ENCODE peak calls at places on chromosomes 1 and 21, in ten cellular contexts. One of them, this sample, is unnamed.
A peak's percentile ranks its signal among the peaks of the same experiment; 100 is the strongest.

GRCh38 chr1:94382163-94382562 is 36.0 kb upstream of the ABCD3 start:
- DNase-seq in choroid plexus epithelial cell: no peak
- DNase-seq in endothelial cell: no peak
- DNase-seq in tibial nerve: no peak
- DNase-seq in cardiac muscle cell: no peak
- DNase-seq in AG09319: no peak
- DNase-seq in bronchial epithelial cell: peak; percentile 45
- DNase-seq in upper lobe of left lung: no peak
- DNase-seq in neural crest cell: no peak
- DNase-seq in sigmoid colon: no peak
- DNase-seq in this sample: no peak

GRCh38 chr21:43354016-43354420 is 72.9 kb downstream of the SIK1 start:
- DNase-seq in sigmoid colon: no peak
- DNase-seq in AG09319: no peak
- DNase-seq in neural crest cell: no peak
- DNase-seq in tibial nerve: no peak
- DNase-seq in bronchial epithelial cell: no peak
- DNase-seq in endothelial cell: no peak
- DNase-seq in cardiac muscle cell: no peak
- DNase-seq in choroid plexus epithelial cell: no peak
- DNase-seq in upper lobe of left lung: peak; percentile 75
- DNase-seq in this sample: no peak

GRCh38 chr21:36539434-36540150 is 59.7 kb upstream of the CLDN14 start:
- DNase-seq in upper lobe of left lung: no peak
- DNase-seq in bronchial epithelial cell: no peak
- DNase-seq in neural crest cell: no peak
- DNase-seq in choroid plexus epithelial cell: no peak
- DNase-seq in sigmoid colon: no peak
- DNase-seq in tibial nerve: no peak
- DNase-seq in endothelial cell: no peak
- DNase-seq in cardiac muscle cell: no peak
- DNase-seq in AG09319: no peak
- DNase-seq in this sample: no peak

GRCh38 chr1:91883470-91883869 is 2.5 kb downstream of the TGFBR3 start:
- DNase-seq in tibial nerve: no peak
- DNase-seq in endothelial cell: no peak
- DNase-seq in neural crest cell: no peak
- DNase-seq in upper lobe of left lung: no peak
- DNase-seq in bronchial epithelial cell: peak; percentile 47
- DNase-seq in cardiac muscle cell: peak; percentile 23
- DNase-seq in sigmoid colon: no peak
- DNase-seq in AG09319: no peak
- DNase-seq in choroid plexus epithelial cell: peak; percentile 71
- DNase-seq in this sample: no peak

GRCh38 chr1:36083635-36084501 is at the start of gene TEKT2:
- DNase-seq in AG09319: no peak
- DNase-seq in choroid plexus epithelial cell: peak; percentile 29
- DNase-seq in cardiac muscle cell: peak; percentile 82
- DNase-seq in sigmoid colon: peak; percentile 69
- DNase-seq in tibial nerve: no peak
- DNase-seq in neural crest cell: peak; percentile 68
- DNase-seq in upper lobe of left lung: peak; percentile 90
- DNase-seq in bronchial epithelial cell: no peak
- DNase-seq in endothelial cell: peak; percentile 78
- DNase-seq in this sample: peak; percentile 86

GRCh38 chr21:32403201-32403701 is 9.3 kb upstream of the EVA1C start:
- DNase-seq in choroid plexus epithelial cell: peak; percentile 88
- DNase-seq in upper lobe of left lung: no peak
- DNase-seq in sigmoid colon: peak; percentile 81
- DNase-seq in tibial nerve: peak; percentile 92
- DNase-seq in bronchial epithelial cell: peak; percentile 39
- DNase-seq in cardiac muscle cell: peak; percentile 77
- DNase-seq in AG09319: no peak
- DNase-seq in neural crest cell: peak; percentile 67
- DNase-seq in endothelial cell: peak; percentile 70
- DNase-seq in this sample: peak; percentile 57

GRCh38 chr1:1069061-1069710 is 4.9 kb downstream of the RNF223 start:
- DNase-seq in tibial nerve: no peak
- DNase-seq in cardiac muscle cell: peak; percentile 85
- DNase-seq in bronchial epithelial cell: peak; percentile 60
- DNase-seq in choroid plexus epithelial cell: peak; percentile 57
- DNase-seq in AG09319: no peak
- DNase-seq in upper lobe of left lung: peak; percentile 98
- DNase-seq in endothelial cell: peak; percentile 85
- DNase-seq in sigmoid colon: no peak
- DNase-seq in neural crest cell: peak; percentile 82
- DNase-seq in this sample: peak; percentile 92

GRCh38 chr1:70979879-70980278 is 67.7 kb downstream of the PTGER3 start:
- DNase-seq in AG09319: no peak
- DNase-seq in choroid plexus epithelial cell: no peak
- DNase-seq in sigmoid colon: no peak
- DNase-seq in bronchial epithelial cell: no peak
- DNase-seq in upper lobe of left lung: no peak
- DNase-seq in cardiac muscle cell: no peak
- DNase-seq in tibial nerve: no peak
- DNase-seq in neural crest cell: no peak
- DNase-seq in endothelial cell: no peak
- DNase-seq in this sample: no peak

GRCh38 chr1:205348559-205349477 is 7.9 kb downstream of the KLHDC8A start:
- DNase-seq in endothelial cell: no peak
- DNase-seq in upper lobe of left lung: no peak
- DNase-seq in neural crest cell: no peak
- DNase-seq in cardiac muscle cell: no peak
- DNase-seq in AG09319: no peak
- DNase-seq in bronchial epithelial cell: no peak
- DNase-seq in choroid plexus epithelial cell: no peak
- DNase-seq in sigmoid colon: no peak
- DNase-seq in tibial nerve: no peak
- DNase-seq in this sample: no peak

GRCh38 chr1:15684468-15685283 is 556 bp downstream of the PLEKHM2 start:
- DNase-seq in AG09319: no peak
- DNase-seq in upper lobe of left lung: peak; percentile 90
- DNase-seq in tibial nerve: no peak
- DNase-seq in cardiac muscle cell: peak; percentile 72
- DNase-seq in bronchial epithelial cell: no peak
- DNase-seq in endothelial cell: peak; percentile 56
- DNase-seq in sigmoid colon: peak; percentile 77
- DNase-seq in neural crest cell: peak; percentile 37
- DNase-seq in choroid plexus epithelial cell: no peak
- DNase-seq in this sample: peak; percentile 59

GRCh38 chr1:231558711-231559205 is 30.3 kb downstream of the TSNAX start:
- DNase-seq in tibial nerve: no peak
- DNase-seq in endothelial cell: no peak
- DNase-seq in upper lobe of left lung: no peak
- DNase-seq in bronchial epithelial cell: no peak
- DNase-seq in sigmoid colon: no peak
- DNase-seq in neural crest cell: no peak
- DNase-seq in AG09319: no peak
- DNase-seq in choroid plexus epithelial cell: no peak
- DNase-seq in cardiac muscle cell: no peak
- DNase-seq in this sample: no peak

GRCh38 chr1:226475112-226475511 is 67.2 kb upstream of the PARP1 start:
- DNase-seq in sigmoid colon: no peak
- DNase-seq in tibial nerve: no peak
- DNase-seq in choroid plexus epithelial cell: no peak
- DNase-seq in endothelial cell: no peak
- DNase-seq in neural crest cell: no peak
- DNase-seq in bronchial epithelial cell: no peak
- DNase-seq in AG09319: no peak
- DNase-seq in upper lobe of left lung: no peak
- DNase-seq in cardiac muscle cell: no peak
- DNase-seq in this sample: no peak

GRCh38 chr1:97778718-97779117 is 142.1 kb downstream of the DPYD start:
- DNase-seq in neural crest cell: no peak
- DNase-seq in choroid plexus epithelial cell: peak; percentile 40
- DNase-seq in AG09319: no peak
- DNase-seq in tibial nerve: no peak
- DNase-seq in cardiac muscle cell: no peak
- DNase-seq in bronchial epithelial cell: peak; percentile 2
- DNase-seq in endothelial cell: no peak
- DNase-seq in upper lobe of left lung: no peak
- DNase-seq in sigmoid colon: no peak
- DNase-seq in this sample: no peak

GRCh38 chr1:36408479-36408878 is 10.8 kb upstream of the LSM10 start:
- DNase-seq in AG09319: no peak
- DNase-seq in upper lobe of left lung: no peak
- DNase-seq in cardiac muscle cell: no peak
- DNase-seq in bronchial epithelial cell: peak; percentile 3
- DNase-seq in sigmoid colon: no peak
- DNase-seq in choroid plexus epithelial cell: no peak
- DNase-seq in neural crest cell: no peak
- DNase-seq in tibial nerve: no peak
- DNase-seq in endothelial cell: no peak
- DNase-seq in this sample: no peak

GRCh38 chr1:156945881-156946661 is 25.6 kb downstream of the LRRC71 start:
- DNase-seq in tibial nerve: no peak
- DNase-seq in AG09319: no peak
- DNase-seq in endothelial cell: no peak
- DNase-seq in choroid plexus epithelial cell: no peak
- DNase-seq in upper lobe of left lung: no peak
- DNase-seq in neural crest cell: no peak
- DNase-seq in sigmoid colon: no peak
- DNase-seq in cardiac muscle cell: no peak
- DNase-seq in bronchial epithelial cell: peak; percentile 47
- DNase-seq in this sample: no peak

GRCh38 chr1:244460195-244460594 is 878 bp upstream of the CATSPERE start:
- DNase-seq in choroid plexus epithelial cell: no peak
- DNase-seq in neural crest cell: no peak
- DNase-seq in AG09319: no peak
- DNase-seq in sigmoid colon: no peak
- DNase-seq in tibial nerve: no peak
- DNase-seq in upper lobe of left lung: no peak
- DNase-seq in bronchial epithelial cell: peak; percentile 29
- DNase-seq in cardiac muscle cell: no peak
- DNase-seq in endothelial cell: no peak
- DNase-seq in this sample: no peak

GRCh38 chr1:219372916-219373615 is 199.4 kb downstream of the LYPLAL1 start:
- DNase-seq in AG09319: no peak
- DNase-seq in cardiac muscle cell: no peak
- DNase-seq in sigmoid colon: no peak
- DNase-seq in bronchial epithelial cell: no peak
- DNase-seq in upper lobe of left lung: no peak
- DNase-seq in choroid plexus epithelial cell: no peak
- DNase-seq in tibial nerve: no peak
- DNase-seq in endothelial cell: no peak
- DNase-seq in neural crest cell: no peak
- DNase-seq in this sample: no peak

GRCh38 chr1:13760921-13761320 is 60.9 kb downstream of the PRDM2 start:
- DNase-seq in bronchial epithelial cell: peak; percentile 38
- DNase-seq in sigmoid colon: no peak
- DNase-seq in choroid plexus epithelial cell: no peak
- DNase-seq in endothelial cell: no peak
- DNase-seq in upper lobe of left lung: no peak
- DNase-seq in neural crest cell: no peak
- DNase-seq in tibial nerve: no peak
- DNase-seq in AG09319: no peak
- DNase-seq in cardiac muscle cell: no peak
- DNase-seq in this sample: no peak
- TF ChIP-seq CTCF in bronchial epithelial cell: no peak
- TF ChIP-seq CTCF in sigmoid colon: no peak
- TF ChIP-seq CTCF in choroid plexus epithelial cell: no peak
- TF ChIP-seq CTCF in endothelial cell: no peak
- TF ChIP-seq CTCF in upper lobe of left lung: no peak
- TF ChIP-seq CTCF in neural crest cell: no peak
- TF ChIP-seq CTCF in tibial nerve: no peak
- TF ChIP-seq CTCF in AG09319: no peak
- TF ChIP-seq CTCF in cardiac muscle cell: no peak
- TF ChIP-seq CTCF in this sample: no peak

GRCh38 chr1:39258146-39258924 is 53.8 kb downstream of the MACF1 start:
- DNase-seq in AG09319: no peak
- DNase-seq in endothelial cell: peak; percentile 72
- DNase-seq in upper lobe of left lung: no peak
- DNase-seq in cardiac muscle cell: peak; percentile 76
- DNase-seq in tibial nerve: peak; percentile 86
- DNase-seq in sigmoid colon: peak; percentile 93
- DNase-seq in neural crest cell: peak; percentile 67
- DNase-seq in choroid plexus epithelial cell: peak; percentile 78
- DNase-seq in bronchial epithelial cell: peak; percentile 63
- DNase-seq in this sample: peak; percentile 76

GRCh38 chr1:39255212-39255611 is 50.7 kb downstream of the MACF1 start:
- DNase-seq in upper lobe of left lung: no peak
- DNase-seq in cardiac muscle cell: no peak
- DNase-seq in choroid plexus epithelial cell: peak; percentile 32
- DNase-seq in neural crest cell: no peak
- DNase-seq in AG09319: no peak
- DNase-seq in bronchial epithelial cell: no peak
- DNase-seq in tibial nerve: no peak
- DNase-seq in endothelial cell: no peak
- DNase-seq in sigmoid colon: no peak
- DNase-seq in this sample: no peak

GRCh38 chr1:39261712-39262221 is 57.3 kb downstream of the MACF1 start:
- DNase-seq in choroid plexus epithelial cell: peak; percentile 60
- DNase-seq in upper lobe of left lung: no peak
- DNase-seq in sigmoid colon: no peak
- DNase-seq in bronchial epithelial cell: peak; percentile 67
- DNase-seq in endothelial cell: no peak
- DNase-seq in AG09319: peak; percentile 34
- DNase-seq in tibial nerve: no peak
- DNase-seq in cardiac muscle cell: no peak
- DNase-seq in neural crest cell: no peak
- DNase-seq in this sample: no peak

GRCh38 chr1:39262802-39263201 is 58.3 kb downstream of the MACF1 start:
- DNase-seq in cardiac muscle cell: no peak
- DNase-seq in AG09319: no peak
- DNase-seq in upper lobe of left lung: no peak
- DNase-seq in tibial nerve: no peak
- DNase-seq in sigmoid colon: no peak
- DNase-seq in neural crest cell: no peak
- DNase-seq in bronchial epithelial cell: no peak
- DNase-seq in choroid plexus epithelial cell: peak; percentile 58
- DNase-seq in endothelial cell: no peak
- DNase-seq in this sample: no peak

GRCh38 chr1:39258925-39259244 is 54.4 kb downstream of the MACF1 start:
- DNase-seq in sigmoid colon: no peak
- DNase-seq in endothelial cell: no peak
- DNase-seq in tibial nerve: no peak
- DNase-seq in AG09319: no peak
- DNase-seq in upper lobe of left lung: no peak
- DNase-seq in bronchial epithelial cell: no peak
- DNase-seq in cardiac muscle cell: no peak
- DNase-seq in neural crest cell: no peak
- DNase-seq in choroid plexus epithelial cell: no peak
- DNase-seq in this sample: no peak
- TF ChIP-seq CTCF in sigmoid colon: no peak
- TF ChIP-seq CTCF in endothelial cell: no peak
- TF ChIP-seq CTCF in tibial nerve: no peak
- TF ChIP-seq CTCF in AG09319: no peak
- TF ChIP-seq CTCF in upper lobe of left lung: no peak
- TF ChIP-seq CTCF in bronchial epithelial cell: no peak
- TF ChIP-seq CTCF in cardiac muscle cell: no peak
- TF ChIP-seq CTCF in neural crest cell: no peak
- TF ChIP-seq CTCF in choroid plexus epithelial cell: no peak
- TF ChIP-seq CTCF in this sample: peak; percentile 14

GRCh38 chr1:153730468-153730988 is 2.7 kb downstream of the INTS3 start:
- DNase-seq in sigmoid colon: no peak
- DNase-seq in choroid plexus epithelial cell: no peak
- DNase-seq in AG09319: no peak
- DNase-seq in upper lobe of left lung: no peak
- DNase-seq in endothelial cell: no peak
- DNase-seq in tibial nerve: no peak
- DNase-seq in cardiac muscle cell: no peak
- DNase-seq in bronchial epithelial cell: no peak
- DNase-seq in neural crest cell: no peak
- DNase-seq in this sample: no peak
- TF ChIP-seq CTCF in sigmoid colon: no peak
- TF ChIP-seq CTCF in choroid plexus epithelial cell: no peak
- TF ChIP-seq CTCF in AG09319: no peak
- TF ChIP-seq CTCF in upper lobe of left lung: no peak
- TF ChIP-seq CTCF in endothelial cell: no peak
- TF ChIP-seq CTCF in tibial nerve: no peak
- TF ChIP-seq CTCF in cardiac muscle cell: no peak
- TF ChIP-seq CTCF in bronchial epithelial cell: no peak
- TF ChIP-seq CTCF in neural crest cell: no peak
- TF ChIP-seq CTCF in this sample: no peak

GRCh38 chr1:52145137-52145536 is 3.2 kb downstream of the ZFYVE9 start:
- DNase-seq in upper lobe of left lung: no peak
- DNase-seq in bronchial epithelial cell: no peak
- DNase-seq in tibial nerve: no peak
- DNase-seq in cardiac muscle cell: no peak
- DNase-seq in choroid plexus epithelial cell: no peak
- DNase-seq in AG09319: no peak
- DNase-seq in sigmoid colon: no peak
- DNase-seq in endothelial cell: no peak
- DNase-seq in neural crest cell: no peak
- DNase-seq in this sample: no peak
- TF ChIP-seq CTCF in upper lobe of left lung: no peak
- TF ChIP-seq CTCF in bronchial epithelial cell: no peak
- TF ChIP-seq CTCF in tibial nerve: no peak
- TF ChIP-seq CTCF in cardiac muscle cell: no peak
- TF ChIP-seq CTCF in choroid plexus epithelial cell: no peak
- TF ChIP-seq CTCF in AG09319: no peak
- TF ChIP-seq CTCF in sigmoid colon: no peak
- TF ChIP-seq CTCF in endothelial cell: no peak
- TF ChIP-seq CTCF in neural crest cell: no peak
- TF ChIP-seq CTCF in this sample: no peak

This sample was measured in nephron progenitor cell.